ENCODE peak calls at places on chromosomes 2 and 18, in nine cellular contexts. One of them, this sample, is unnamed.

GRCh38 chr2:24399434-24400206 is 39.3 kb upstream of the ITSN2 start:
- DNase-seq in bronchial epithelial cell: no peak
- DNase-seq in astrocyte of the spinal cord: no peak
- DNase-seq in HL-60: no peak
- DNase-seq in MM.1S: no peak
- DNase-seq in CD8-positive, alpha-beta T cell: no peak
- DNase-seq in PC-9: no peak
- DNase-seq in testis: no peak
- DNase-seq in pancreas: no peak
- DNase-seq in this sample: no peak

GRCh38 chr2:66839551-66840320 is 404.8 kb downstream of the MEIS1 start:
- DNase-seq in bronchial epithelial cell: peak
- DNase-seq in astrocyte of the spinal cord: peak
- DNase-seq in HL-60: no peak
- DNase-seq in MM.1S: no peak
- DNase-seq in CD8-positive, alpha-beta T cell: no peak
- DNase-seq in PC-9: peak
- DNase-seq in testis: no peak
- DNase-seq in pancreas: no peak
- DNase-seq in this sample: peak

GRCh38 chr18:79246309-79247108 is 149.2 kb upstream of the NFATC1 start:
- DNase-seq in bronchial epithelial cell: peak
- DNase-seq in astrocyte of the spinal cord: peak
- DNase-seq in HL-60: peak
- DNase-seq in MM.1S: peak
- DNase-seq in CD8-positive, alpha-beta T cell: peak
- DNase-seq in PC-9: peak
- DNase-seq in testis: peak
- DNase-seq in pancreas: peak
- DNase-seq in this sample: peak

GRCh38 chr2:25586726-25587144 is 86.6 kb downstream of the DTNB start:
- DNase-seq in bronchial epithelial cell: no peak
- DNase-seq in astrocyte of the spinal cord: peak
- DNase-seq in HL-60: no peak
- DNase-seq in MM.1S: no peak
- DNase-seq in CD8-positive, alpha-beta T cell: no peak
- DNase-seq in PC-9: no peak
- DNase-seq in testis: no peak
- DNase-seq in pancreas: no peak
- DNase-seq in this sample: no peak

GRCh38 chr18:31835528-31836138 is 75.0 kb upstream of the SLC25A52 start:
- DNase-seq in bronchial epithelial cell: peak
- DNase-seq in astrocyte of the spinal cord: peak
- DNase-seq in HL-60: no peak
- DNase-seq in MM.1S: no peak
- DNase-seq in CD8-positive, alpha-beta T cell: no peak
- DNase-seq in PC-9: no peak
- DNase-seq in testis: no peak
- DNase-seq in pancreas: no peak
- DNase-seq in this sample: peak

GRCh38 chr2:170324640-170325046 is 146.7 kb downstream of the MYO3B start:
- DNase-seq in bronchial epithelial cell: peak
- DNase-seq in astrocyte of the spinal cord: peak
- DNase-seq in HL-60: no peak
- DNase-seq in MM.1S: peak
- DNase-seq in CD8-positive, alpha-beta T cell: no peak
- DNase-seq in PC-9: peak
- DNase-seq in testis: peak
- DNase-seq in pancreas: peak
- DNase-seq in this sample: peak

GRCh38 chr18:58915006-58915799 is 50.5 kb downstream of the ZNF532 start:
- DNase-seq in bronchial epithelial cell: no peak
- DNase-seq in astrocyte of the spinal cord: peak
- DNase-seq in HL-60: no peak
- DNase-seq in MM.1S: peak
- DNase-seq in CD8-positive, alpha-beta T cell: no peak
- DNase-seq in PC-9: no peak
- DNase-seq in testis: no peak
- DNase-seq in pancreas: no peak
- DNase-seq in this sample: peak

GRCh38 chr2:137173514-137173913 is 408.2 kb downstream of the THSD7B start:
- DNase-seq in bronchial epithelial cell: peak
- DNase-seq in astrocyte of the spinal cord: peak
- DNase-seq in HL-60: no peak
- DNase-seq in MM.1S: peak
- DNase-seq in CD8-positive, alpha-beta T cell: no peak
- DNase-seq in PC-9: no peak
- DNase-seq in testis: no peak
- DNase-seq in pancreas: no peak
- DNase-seq in this sample: peak

GRCh38 chr2:54657664-54658083 is 65.8 kb upstream of the EML6 start:
- DNase-seq in bronchial epithelial cell: peak
- DNase-seq in astrocyte of the spinal cord: peak
- DNase-seq in HL-60: peak
- DNase-seq in MM.1S: peak
- DNase-seq in CD8-positive, alpha-beta T cell: no peak
- DNase-seq in PC-9: peak
- DNase-seq in testis: peak
- DNase-seq in pancreas: peak
- DNase-seq in this sample: no peak

GRCh38 chr2:135984199-135985017 is 1.0 kb downstream of the DARS1 start:
- DNase-seq in bronchial epithelial cell: no peak
- DNase-seq in astrocyte of the spinal cord: no peak
- DNase-seq in HL-60: no peak
- DNase-seq in MM.1S: no peak
- DNase-seq in CD8-positive, alpha-beta T cell: no peak
- DNase-seq in PC-9: no peak
- DNase-seq in testis: no peak
- DNase-seq in pancreas: no peak
- DNase-seq in this sample: no peak

GRCh38 chr2:235097196-235097895 is 145.5 kb downstream of the SH3BP4 start:
- DNase-seq in bronchial epithelial cell: no peak
- DNase-seq in astrocyte of the spinal cord: no peak
- DNase-seq in HL-60: no peak
- DNase-seq in MM.1S: no peak
- DNase-seq in CD8-positive, alpha-beta T cell: no peak
- DNase-seq in PC-9: no peak
- DNase-seq in testis: no peak
- DNase-seq in pancreas: no peak
- DNase-seq in this sample: no peak

GRCh38 chr18:1468550-1468949 is 563.9 kb downstream of the ADCYAP1 start:
- DNase-seq in bronchial epithelial cell: no peak
- DNase-seq in astrocyte of the spinal cord: no peak
- DNase-seq in HL-60: no peak
- DNase-seq in MM.1S: no peak
- DNase-seq in CD8-positive, alpha-beta T cell: no peak
- DNase-seq in PC-9: no peak
- DNase-seq in testis: no peak
- DNase-seq in pancreas: no peak
- DNase-seq in this sample: no peak

GRCh38 chr18:64993695-64994094 is 757.1 kb upstream of the CDH7 start:
- DNase-seq in bronchial epithelial cell: no peak
- DNase-seq in astrocyte of the spinal cord: no peak
- DNase-seq in HL-60: no peak
- DNase-seq in MM.1S: peak
- DNase-seq in CD8-positive, alpha-beta T cell: no peak
- DNase-seq in PC-9: no peak
- DNase-seq in testis: no peak
- DNase-seq in pancreas: no peak
- DNase-seq in this sample: no peak

GRCh38 chr2:47818777-47819176 is 35.8 kb downstream of the MSH6 start:
- DNase-seq in bronchial epithelial cell: no peak
- DNase-seq in astrocyte of the spinal cord: no peak
- DNase-seq in HL-60: no peak
- DNase-seq in MM.1S: no peak
- DNase-seq in CD8-positive, alpha-beta T cell: no peak
- DNase-seq in PC-9: no peak
- DNase-seq in testis: no peak
- DNase-seq in pancreas: no peak
- DNase-seq in this sample: no peak

GRCh38 chr2:224909885-224910517 is 132.3 kb downstream of the DOCK10 start:
- DNase-seq in bronchial epithelial cell: peak
- DNase-seq in astrocyte of the spinal cord: peak
- DNase-seq in HL-60: no peak
- DNase-seq in MM.1S: no peak
- DNase-seq in CD8-positive, alpha-beta T cell: no peak
- DNase-seq in PC-9: no peak
- DNase-seq in testis: peak
- DNase-seq in pancreas: no peak
- DNase-seq in this sample: peak

GRCh38 chr2:96247896-96248295 is 17.9 kb downstream of the TMEM127 start:
- DNase-seq in bronchial epithelial cell: no peak
- DNase-seq in astrocyte of the spinal cord: no peak
- DNase-seq in HL-60: no peak
- DNase-seq in MM.1S: no peak
- DNase-seq in CD8-positive, alpha-beta T cell: no peak
- DNase-seq in PC-9: no peak
- DNase-seq in testis: no peak
- DNase-seq in pancreas: no peak
- DNase-seq in this sample: no peak

GRCh38 chr2:96247009-96247408 is 18.8 kb downstream of the TMEM127 start:
- DNase-seq in bronchial epithelial cell: no peak
- DNase-seq in astrocyte of the spinal cord: no peak
- DNase-seq in HL-60: no peak
- DNase-seq in MM.1S: no peak
- DNase-seq in CD8-positive, alpha-beta T cell: no peak
- DNase-seq in PC-9: no peak
- DNase-seq in testis: no peak
- DNase-seq in pancreas: no peak
- DNase-seq in this sample: no peak

GRCh38 chr2:96248624-96249023 is 17.2 kb downstream of the TMEM127 start:
- DNase-seq in bronchial epithelial cell: no peak
- DNase-seq in astrocyte of the spinal cord: no peak
- DNase-seq in HL-60: no peak
- DNase-seq in MM.1S: no peak
- DNase-seq in CD8-positive, alpha-beta T cell: no peak
- DNase-seq in PC-9: no peak
- DNase-seq in testis: no peak
- DNase-seq in pancreas: no peak
- DNase-seq in this sample: no peak

GRCh38 chr2:96243843-96244242 is 22.0 kb downstream of the TMEM127 start:
- DNase-seq in bronchial epithelial cell: no peak
- DNase-seq in astrocyte of the spinal cord: no peak
- DNase-seq in HL-60: no peak
- DNase-seq in MM.1S: peak
- DNase-seq in CD8-positive, alpha-beta T cell: no peak
- DNase-seq in PC-9: no peak
- DNase-seq in testis: no peak
- DNase-seq in pancreas: no peak
- DNase-seq in this sample: no peak

GRCh38 chr2:96245609-96246390 is 20.0 kb downstream of the TMEM127 start:
- DNase-seq in bronchial epithelial cell: peak
- DNase-seq in astrocyte of the spinal cord: peak
- DNase-seq in HL-60: no peak
- DNase-seq in MM.1S: peak
- DNase-seq in CD8-positive, alpha-beta T cell: no peak
- DNase-seq in PC-9: no peak
- DNase-seq in testis: no peak
- DNase-seq in pancreas: no peak
- DNase-seq in this sample: no peak
- TF ChIP-seq CTCF in bronchial epithelial cell: no peak
- TF ChIP-seq CTCF in astrocyte of the spinal cord: no peak
- TF ChIP-seq CTCF in HL-60: no peak
- TF ChIP-seq CTCF in MM.1S: no peak
- TF ChIP-seq CTCF in CD8-positive, alpha-beta T cell: no peak
- TF ChIP-seq CTCF in PC-9: no peak
- TF ChIP-seq CTCF in testis: no peak
- TF ChIP-seq CTCF in pancreas: no peak
- TF ChIP-seq CTCF in this sample: no peak

GRCh38 chr2:126886201-126886905 is 12.3 kb upstream of the TEX51 start:
- DNase-seq in bronchial epithelial cell: no peak
- DNase-seq in astrocyte of the spinal cord: peak
- DNase-seq in HL-60: peak
- DNase-seq in MM.1S: peak
- DNase-seq in CD8-positive, alpha-beta T cell: no peak
- DNase-seq in PC-9: no peak
- DNase-seq in testis: peak
- DNase-seq in pancreas: peak
- DNase-seq in this sample: no peak
- H3K4me3 ChIP-seq in bronchial epithelial cell: no peak
- H3K4me3 ChIP-seq in astrocyte of the spinal cord: peak
- H3K4me3 ChIP-seq in HL-60: peak
- H3K4me3 ChIP-seq in MM.1S: no peak
- H3K4me3 ChIP-seq in CD8-positive, alpha-beta T cell: no peak
- H3K4me3 ChIP-seq in PC-9: no peak
- H3K4me3 ChIP-seq in testis: peak
- H3K4me3 ChIP-seq in pancreas: no peak
- H3K4me3 ChIP-seq in this sample: peak

GRCh38 chr2:69013123-69013836 is at the start of gene ANTXR1:
- DNase-seq in bronchial epithelial cell: peak
- DNase-seq in astrocyte of the spinal cord: peak
- DNase-seq in HL-60: no peak
- DNase-seq in MM.1S: peak
- DNase-seq in CD8-positive, alpha-beta T cell: no peak
- DNase-seq in PC-9: peak
- DNase-seq in testis: peak
- DNase-seq in pancreas: peak
- DNase-seq in this sample: peak
- TF ChIP-seq CTCF in bronchial epithelial cell: no peak
- TF ChIP-seq CTCF in astrocyte of the spinal cord: no peak
- TF ChIP-seq CTCF in HL-60: no peak
- TF ChIP-seq CTCF in MM.1S: peak
- TF ChIP-seq CTCF in CD8-positive, alpha-beta T cell: no peak
- TF ChIP-seq CTCF in PC-9: peak
- TF ChIP-seq CTCF in testis: no peak
- TF ChIP-seq CTCF in pancreas: no peak
- TF ChIP-seq CTCF in this sample: no peak

GRCh38 chr2:191245046-191245868 is at the start of gene MYO1B:
- DNase-seq in bronchial epithelial cell: peak
- DNase-seq in astrocyte of the spinal cord: peak
- DNase-seq in HL-60: no peak
- DNase-seq in MM.1S: peak
- DNase-seq in CD8-positive, alpha-beta T cell: no peak
- DNase-seq in PC-9: peak
- DNase-seq in testis: peak
- DNase-seq in pancreas: peak
- DNase-seq in this sample: no peak

GRCh38 chr2:191246820-191247380 is 1.7 kb downstream of the MYO1B start:
- DNase-seq in bronchial epithelial cell: no peak
- DNase-seq in astrocyte of the spinal cord: peak
- DNase-seq in HL-60: no peak
- DNase-seq in MM.1S: no peak
- DNase-seq in CD8-positive, alpha-beta T cell: no peak
- DNase-seq in PC-9: no peak
- DNase-seq in testis: no peak
- DNase-seq in pancreas: no peak
- DNase-seq in this sample: no peak

GRCh38 chr2:191249131-191249813 is 4.1 kb downstream of the MYO1B start:
- DNase-seq in bronchial epithelial cell: no peak
- DNase-seq in astrocyte of the spinal cord: no peak
- DNase-seq in HL-60: no peak
- DNase-seq in MM.1S: no peak
- DNase-seq in CD8-positive, alpha-beta T cell: no peak
- DNase-seq in PC-9: no peak
- DNase-seq in testis: no peak
- DNase-seq in pancreas: no peak
- DNase-seq in this sample: no peak

GRCh38 chr2:191245869-191246531 is 796 bp downstream of the MYO1B start:
- DNase-seq in bronchial epithelial cell: peak
- DNase-seq in astrocyte of the spinal cord: peak
- DNase-seq in HL-60: no peak
- DNase-seq in MM.1S: no peak
- DNase-seq in CD8-positive, alpha-beta T cell: no peak
- DNase-seq in PC-9: peak
- DNase-seq in testis: peak
- DNase-seq in pancreas: peak
- DNase-seq in this sample: peak

GRCh38 chr2:191247381-191248057 is 2.3 kb downstream of the MYO1B start:
- DNase-seq in bronchial epithelial cell: peak
- DNase-seq in astrocyte of the spinal cord: peak
- DNase-seq in HL-60: no peak
- DNase-seq in MM.1S: no peak
- DNase-seq in CD8-positive, alpha-beta T cell: no peak
- DNase-seq in PC-9: peak
- DNase-seq in testis: no peak
- DNase-seq in pancreas: peak
- DNase-seq in this sample: peak
- H3K4me3 ChIP-seq in bronchial epithelial cell: peak
- H3K4me3 ChIP-seq in astrocyte of the spinal cord: peak
- H3K4me3 ChIP-seq in HL-60: no peak
- H3K4me3 ChIP-seq in MM.1S: no peak
- H3K4me3 ChIP-seq in CD8-positive, alpha-beta T cell: no peak
- H3K4me3 ChIP-seq in PC-9: peak
- H3K4me3 ChIP-seq in testis: no peak
- H3K4me3 ChIP-seq in pancreas: no peak
- H3K4me3 ChIP-seq in this sample: peak

This sample was measured in astrocyte of the cerebellum.